ENCODE peak calls at places on chromosomes 12 and 14, in four cellular contexts. Q is HT-29, N is lower leg skin, Z is retina. H is an unnamed sample.

GRCh38 chr14:68966872-68967301 is 12.2 kb downstream of the ACTN1 start:
- DNase-seq in Z (no peak), Q (no peak), N (no peak), H (no peak)

GRCh38 chr14:92846162-92846897 is 52.2 kb downstream of the GOLGA5 start:
- DNase-seq in Q (no peak), N (no peak), Z (no peak), H (no peak)

GRCh38 chr12:6915023-6915788 is 826 bp downstream of the ENO2 start:
- DNase-seq in N (no peak), Z (peak), Q (no peak), H (no peak)

GRCh38 chr14:77071938-77072388 is 26.1 kb upstream of the CIPC start:
- DNase-seq in N (no peak), Z (no peak), Q (no peak), H (no peak)

GRCh38 chr14:64387232-64387737 is 868 bp upstream of the MTHFD1 start:
- DNase-seq in N (no peak), Z (peak), Q (peak), H (no peak)

GRCh38 chr12:46385439-46385838 is 12.9 kb upstream of the SLC38A2 start:
- DNase-seq in Q (no peak), Z (no peak), N (no peak), H (no peak)

GRCh38 chr12:51118706-51119105 is 35.3 kb upstream of the CSRNP2 start:
- DNase-seq in N (no peak), Z (no peak), Q (peak), H (no peak)

GRCh38 chr12:100027671-100028070 is 42.9 kb upstream of the ANKS1B start:
- DNase-seq in Z (no peak), Q (no peak), N (no peak), H (no peak)

GRCh38 chr12:93838180-93838579 is 161.0 kb downstream of the CRADD start:
- DNase-seq in Q (no peak), N (no peak), Z (peak), H (no peak)

GRCh38 chr14:50675597-50675996 is 7.5 kb upstream of the SAV1 start:
- DNase-seq in Z (no peak), Q (no peak), N (no peak), H (no peak)

GRCh38 chr14:90775441-90775840 is 40.8 kb downstream of the TTC7B start:
- DNase-seq in N (no peak), Z (no peak), Q (no peak), H (no peak)

H was measured in hippocampal formation.